ENCODE peak calls at places on chromosomes 5 and 9, in eight cellular contexts. One of them, this sample, is unnamed.

GRCh38 chr9:133188006-133188842 is 20.8 kb downstream of the OBP2B start:
- DNase-seq in stomach: no peak
- DNase-seq in mucosa of descending colon: peak
- DNase-seq in WTC11: peak
- DNase-seq in IMR-90: no peak
- DNase-seq in RWPE1: peak
- DNase-seq in heart left ventricle: no peak
- DNase-seq in nephron progenitor cell: peak
- DNase-seq in this sample: no peak

GRCh38 chr5:87722286-87722685 is 309.6 kb upstream of the CCNH start:
- DNase-seq in RWPE1: peak
- DNase-seq in IMR-90: no peak
- DNase-seq in heart left ventricle: no peak
- DNase-seq in stomach: no peak
- DNase-seq in nephron progenitor cell: no peak
- DNase-seq in mucosa of descending colon: no peak
- DNase-seq in WTC11: no peak
- DNase-seq in this sample: no peak

GRCh38 chr5:448061-448765 is 5.2 kb downstream of the EXOC3 start:
- DNase-seq in RWPE1: no peak
- DNase-seq in stomach: peak
- DNase-seq in WTC11: peak
- DNase-seq in IMR-90: no peak
- DNase-seq in nephron progenitor cell: no peak
- DNase-seq in heart left ventricle: peak
- DNase-seq in mucosa of descending colon: no peak
- DNase-seq in this sample: no peak

GRCh38 chr5:73438048-73438896 is 10.3 kb downstream of the FOXD1 start:
- DNase-seq in nephron progenitor cell: no peak
- DNase-seq in heart left ventricle: no peak
- DNase-seq in mucosa of descending colon: no peak
- DNase-seq in WTC11: no peak
- DNase-seq in stomach: no peak
- DNase-seq in IMR-90: no peak
- DNase-seq in RWPE1: peak
- DNase-seq in this sample: no peak

GRCh38 chr5:134133213-134133994 is 18.9 kb downstream of the TCF7 start:
- DNase-seq in nephron progenitor cell: no peak
- DNase-seq in IMR-90: no peak
- DNase-seq in heart left ventricle: no peak
- DNase-seq in mucosa of descending colon: no peak
- DNase-seq in stomach: no peak
- DNase-seq in WTC11: peak
- DNase-seq in RWPE1: no peak
- DNase-seq in this sample: no peak

GRCh38 chr9:129777769-129778130 is 24.9 kb upstream of the PTGES start:
- DNase-seq in nephron progenitor cell: no peak
- DNase-seq in heart left ventricle: no peak
- DNase-seq in RWPE1: no peak
- DNase-seq in IMR-90: no peak
- DNase-seq in WTC11: no peak
- DNase-seq in mucosa of descending colon: no peak
- DNase-seq in stomach: no peak
- DNase-seq in this sample: no peak

GRCh38 chr5:90480699-90481098 is 6.0 kb downstream of the POLR3G start:
- DNase-seq in WTC11: no peak
- DNase-seq in nephron progenitor cell: no peak
- DNase-seq in RWPE1: no peak
- DNase-seq in stomach: no peak
- DNase-seq in mucosa of descending colon: no peak
- DNase-seq in IMR-90: peak
- DNase-seq in heart left ventricle: no peak
- DNase-seq in this sample: no peak

GRCh38 chr5:66929281-66929680 is 267.3 kb downstream of the CD180 start:
- DNase-seq in stomach: no peak
- DNase-seq in RWPE1: no peak
- DNase-seq in IMR-90: no peak
- DNase-seq in nephron progenitor cell: no peak
- DNase-seq in mucosa of descending colon: no peak
- DNase-seq in WTC11: no peak
- DNase-seq in heart left ventricle: no peak
- DNase-seq in this sample: no peak

GRCh38 chr9:71911908-71912325 is 478 bp downstream of the C9orf85 start:
- DNase-seq in mucosa of descending colon: no peak
- DNase-seq in RWPE1: peak
- DNase-seq in WTC11: no peak
- DNase-seq in nephron progenitor cell: no peak
- DNase-seq in IMR-90: peak
- DNase-seq in stomach: peak
- DNase-seq in heart left ventricle: no peak
- DNase-seq in this sample: no peak

GRCh38 chr9:95441081-95441480 is 75.7 kb downstream of the PTCH1 start:
- DNase-seq in WTC11: no peak
- DNase-seq in RWPE1: no peak
- DNase-seq in mucosa of descending colon: no peak
- DNase-seq in heart left ventricle: no peak
- DNase-seq in stomach: no peak
- DNase-seq in IMR-90: no peak
- DNase-seq in nephron progenitor cell: no peak
- DNase-seq in this sample: no peak

GRCh38 chr5:65483474-65484346 is 2.0 kb upstream of the ADAMTS6 start:
- DNase-seq in RWPE1: peak
- DNase-seq in IMR-90: peak
- DNase-seq in mucosa of descending colon: no peak
- DNase-seq in nephron progenitor cell: no peak
- DNase-seq in WTC11: no peak
- DNase-seq in stomach: no peak
- DNase-seq in heart left ventricle: no peak
- DNase-seq in this sample: no peak

GRCh38 chr5:169384661-169385060 is 83.7 kb upstream of the SLIT3 start:
- DNase-seq in mucosa of descending colon: no peak
- DNase-seq in RWPE1: no peak
- DNase-seq in nephron progenitor cell: peak
- DNase-seq in stomach: no peak
- DNase-seq in heart left ventricle: no peak
- DNase-seq in IMR-90: no peak
- DNase-seq in WTC11: no peak
- DNase-seq in this sample: no peak

GRCh38 chr9:123550797-123551196 is 194.8 kb downstream of the CRB2 start:
- DNase-seq in RWPE1: no peak
- DNase-seq in stomach: no peak
- DNase-seq in WTC11: peak
- DNase-seq in heart left ventricle: no peak
- DNase-seq in IMR-90: no peak
- DNase-seq in nephron progenitor cell: peak
- DNase-seq in mucosa of descending colon: no peak
- DNase-seq in this sample: no peak

GRCh38 chr5:92676839-92677197 is 904.2 kb downstream of the NR2F1-AS1 start:
- DNase-seq in WTC11: no peak
- DNase-seq in heart left ventricle: no peak
- DNase-seq in IMR-90: no peak
- DNase-seq in RWPE1: no peak
- DNase-seq in mucosa of descending colon: no peak
- DNase-seq in stomach: no peak
- DNase-seq in nephron progenitor cell: no peak
- DNase-seq in this sample: no peak

GRCh38 chr5:167160388-167160787 is 1131.1 kb upstream of the WWC1 start:
- DNase-seq in IMR-90: no peak
- DNase-seq in WTC11: no peak
- DNase-seq in nephron progenitor cell: no peak
- DNase-seq in mucosa of descending colon: no peak
- DNase-seq in stomach: no peak
- DNase-seq in RWPE1: no peak
- DNase-seq in heart left ventricle: no peak
- DNase-seq in this sample: no peak

GRCh38 chr9:120924698-120925534 is 1.7 kb downstream of the TRAF1 start:
- DNase-seq in mucosa of descending colon: no peak
- DNase-seq in stomach: no peak
- DNase-seq in heart left ventricle: no peak
- DNase-seq in nephron progenitor cell: no peak
- DNase-seq in IMR-90: peak
- DNase-seq in RWPE1: no peak
- DNase-seq in WTC11: no peak
- DNase-seq in this sample: no peak

GRCh38 chr5:84382363-84383295 is 2.1 kb downstream of the EDIL3 start:
- DNase-seq in WTC11: peak
- DNase-seq in IMR-90: peak
- DNase-seq in stomach: no peak
- DNase-seq in RWPE1: peak
- DNase-seq in nephron progenitor cell: peak
- DNase-seq in heart left ventricle: peak
- DNase-seq in mucosa of descending colon: peak
- DNase-seq in this sample: no peak

GRCh38 chr5:78659714-78660113 is 11.1 kb upstream of the LHFPL2 start:
- DNase-seq in nephron progenitor cell: no peak
- DNase-seq in WTC11: no peak
- DNase-seq in stomach: no peak
- DNase-seq in mucosa of descending colon: no peak
- DNase-seq in heart left ventricle: no peak
- DNase-seq in RWPE1: no peak
- DNase-seq in IMR-90: peak
- DNase-seq in this sample: no peak

GRCh38 chr5:24609694-24610093 is 35.1 kb downstream of the CDH10 start:
- DNase-seq in IMR-90: no peak
- DNase-seq in nephron progenitor cell: no peak
- DNase-seq in RWPE1: no peak
- DNase-seq in mucosa of descending colon: no peak
- DNase-seq in heart left ventricle: no peak
- DNase-seq in stomach: no peak
- DNase-seq in WTC11: no peak
- DNase-seq in this sample: no peak

GRCh38 chr9:108486791-108487190 is 369.0 kb downstream of the ACTL7B start:
- DNase-seq in RWPE1: no peak
- DNase-seq in WTC11: no peak
- DNase-seq in mucosa of descending colon: no peak
- DNase-seq in IMR-90: no peak
- DNase-seq in nephron progenitor cell: no peak
- DNase-seq in heart left ventricle: no peak
- DNase-seq in stomach: no peak
- DNase-seq in this sample: no peak

GRCh38 chr9:127722055-127722454 is 6.2 kb downstream of the TTC16 start:
- DNase-seq in stomach: no peak
- DNase-seq in RWPE1: no peak
- DNase-seq in mucosa of descending colon: no peak
- DNase-seq in IMR-90: no peak
- DNase-seq in nephron progenitor cell: no peak
- DNase-seq in heart left ventricle: no peak
- DNase-seq in WTC11: no peak
- DNase-seq in this sample: no peak

DNA sequence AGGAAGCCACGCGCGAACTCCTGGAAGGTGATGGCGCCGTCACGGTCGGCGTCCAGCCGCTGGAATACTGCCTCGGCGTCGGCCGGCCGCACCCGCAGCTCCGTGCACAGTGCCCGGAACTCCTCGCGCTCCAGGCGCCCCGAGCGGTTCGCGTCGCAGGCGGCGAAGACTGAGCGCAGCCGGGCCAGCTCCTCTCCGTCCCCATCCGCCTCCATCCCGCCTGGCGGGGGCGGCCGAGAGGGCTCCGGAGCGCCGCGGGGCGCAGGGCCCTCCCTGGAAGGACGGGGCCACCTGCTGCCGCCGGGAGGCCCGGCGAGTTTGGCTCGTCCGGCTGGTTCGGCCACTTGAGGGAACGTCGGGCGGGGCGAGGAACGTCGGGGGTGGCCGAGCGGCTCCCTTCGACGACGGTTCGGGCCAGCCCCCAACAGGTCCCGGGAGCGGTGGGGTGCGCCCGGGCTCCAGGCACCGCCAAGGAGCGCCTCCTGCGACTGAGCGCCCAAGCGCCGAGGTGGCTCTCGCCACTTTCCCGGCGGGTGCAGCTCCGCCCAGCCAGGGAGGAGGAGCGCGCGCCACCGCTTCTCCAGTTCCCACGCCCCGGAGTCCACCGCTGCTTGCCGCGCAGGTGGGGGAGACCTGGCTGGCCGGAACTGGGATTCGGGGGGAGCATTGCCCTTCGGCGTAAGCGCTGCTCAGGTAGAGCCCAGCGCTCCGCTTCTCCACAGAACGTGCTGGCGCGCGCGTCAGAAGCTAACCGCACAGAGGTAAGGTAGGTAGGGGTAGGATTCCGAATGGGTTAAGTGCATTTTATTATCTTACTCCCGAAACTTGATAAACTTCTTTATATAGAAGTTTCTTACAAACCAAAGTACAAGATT is at the start of gene RASEF:
- DNase-seq in mucosa of descending colon: peak
- DNase-seq in WTC11: peak
- DNase-seq in nephron progenitor cell: peak
- DNase-seq in IMR-90: no peak
- DNase-seq in RWPE1: peak
- DNase-seq in stomach: peak
- DNase-seq in heart left ventricle: no peak
- DNase-seq in this sample: no peak
- TF ChIP-seq CTCF in mucosa of descending colon: no peak
- TF ChIP-seq CTCF in WTC11: no peak
- TF ChIP-seq CTCF in nephron progenitor cell: no peak
- TF ChIP-seq CTCF in IMR-90: no peak
- TF ChIP-seq CTCF in RWPE1: no peak
- TF ChIP-seq CTCF in stomach: no peak
- TF ChIP-seq CTCF in heart left ventricle: no peak
- TF ChIP-seq CTCF in this sample: no peak

DNA sequence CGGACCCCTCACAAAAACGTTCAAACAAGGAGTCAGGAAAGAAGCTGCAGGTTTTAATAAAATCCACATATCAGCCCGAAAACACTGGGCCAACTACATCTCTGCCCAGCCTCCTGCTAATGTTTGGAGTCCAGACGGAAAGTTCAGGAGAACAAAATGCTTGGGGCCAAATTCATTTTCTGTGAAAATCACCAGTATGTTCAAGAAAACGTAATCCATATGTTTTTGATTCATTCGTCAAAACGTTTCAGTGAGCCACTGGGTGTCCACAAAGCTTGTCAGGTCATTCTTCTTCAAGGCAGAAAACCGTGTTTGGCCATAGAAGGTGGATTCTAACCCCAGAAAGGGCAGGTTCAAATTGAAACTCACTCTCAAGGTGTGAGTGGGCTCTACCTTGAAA is 87.6 kb upstream of the GAS1 start:
- DNase-seq in mucosa of descending colon: no peak
- DNase-seq in nephron progenitor cell: no peak
- DNase-seq in stomach: no peak
- DNase-seq in WTC11: no peak
- DNase-seq in heart left ventricle: no peak
- DNase-seq in RWPE1: no peak
- DNase-seq in IMR-90: no peak
- DNase-seq in this sample: no peak
- TF ChIP-seq CTCF in mucosa of descending colon: no peak
- TF ChIP-seq CTCF in nephron progenitor cell: no peak
- TF ChIP-seq CTCF in stomach: no peak
- TF ChIP-seq CTCF in WTC11: no peak
- TF ChIP-seq CTCF in heart left ventricle: no peak
- TF ChIP-seq CTCF in RWPE1: no peak
- TF ChIP-seq CTCF in IMR-90: no peak
- TF ChIP-seq CTCF in this sample: no peak

GRCh38 chr5:56352808-56353590 is 119.9 kb upstream of the ANKRD55 start:
- DNase-seq in stomach: no peak
- DNase-seq in RWPE1: no peak
- DNase-seq in heart left ventricle: no peak
- DNase-seq in nephron progenitor cell: no peak
- DNase-seq in WTC11: no peak
- DNase-seq in mucosa of descending colon: no peak
- DNase-seq in IMR-90: no peak
- DNase-seq in this sample: no peak
- TF ChIP-seq CTCF in stomach: no peak
- TF ChIP-seq CTCF in RWPE1: no peak
- TF ChIP-seq CTCF in heart left ventricle: no peak
- TF ChIP-seq CTCF in nephron progenitor cell: no peak
- TF ChIP-seq CTCF in WTC11: no peak
- TF ChIP-seq CTCF in mucosa of descending colon: no peak
- TF ChIP-seq CTCF in IMR-90: no peak
- TF ChIP-seq CTCF in this sample: no peak

GRCh38 chr9:136665704-136666363 is 3.1 kb downstream of the EGFL7 start:
- DNase-seq in WTC11: peak
- DNase-seq in nephron progenitor cell: peak
- DNase-seq in stomach: no peak
- DNase-seq in heart left ventricle: no peak
- DNase-seq in RWPE1: peak
- DNase-seq in IMR-90: no peak
- DNase-seq in mucosa of descending colon: no peak
- DNase-seq in this sample: no peak
- TF ChIP-seq CTCF in WTC11: no peak
- TF ChIP-seq CTCF in nephron progenitor cell: no peak
- TF ChIP-seq CTCF in stomach: no peak
- TF ChIP-seq CTCF in heart left ventricle: no peak
- TF ChIP-seq CTCF in RWPE1: peak
- TF ChIP-seq CTCF in IMR-90: peak
- TF ChIP-seq CTCF in mucosa of descending colon: no peak
- TF ChIP-seq CTCF in this sample: no peak